ENCODE peak calls at places on chromosomes 3 and 15, in eight cellular contexts. W is sigmoid colon; M is CD8-positive, alpha-beta T cell; P is PC-3; G is IMR-90; A is kidney epithelial cell; C is pancreas; V is uterus. N is an unnamed sample.
A peak's percentile ranks its signal among the peaks of the same experiment; 100 is the strongest.

GRCh38 chr3:175398676-175399075 is 539.5 kb downstream of the NAALADL2 start:
- DNase-seq in G (peak; percentile 88), A (no peak), M (no peak), W (no peak), P (no peak), V (no peak), C (no peak), N (no peak)

GRCh38 chr3:46163551-46163981 is 44.5 kb downstream of the CCR1 start:
- DNase-seq in W (no peak), P (peak; percentile 89), C (no peak), G (no peak), V (no peak), M (no peak), A (peak; percentile 19), N (no peak)

GRCh38 chr15:34753236-34753894 is 1.4 kb downstream of the GJD2 start:
- DNase-seq in V (no peak), A (peak; percentile 9), P (peak; percentile 51), G (peak; percentile 71), M (no peak), C (peak; percentile 21), W (no peak), N (no peak)

GRCh38 chr3:27307566-27307965 is 61.6 kb downstream of the NEK10 start:
- DNase-seq in P (peak; percentile 82), G (no peak), V (no peak), A (no peak), C (no peak), W (no peak), M (no peak), N (no peak)

GRCh38 chr3:53495518-53496501 is 1.4 kb downstream of the CACNA1D start:
- DNase-seq in V (no peak), P (no peak), W (peak; percentile 70), G (no peak), A (no peak), C (peak; percentile 15), M (no peak), N (no peak)

GRCh38 chr3:113436794-113437193 is 4.5 kb downstream of the CFAP44 start:
- DNase-seq in A (peak; percentile 37), V (no peak), C (no peak), M (no peak), W (no peak), P (peak; percentile 73), G (peak; percentile 86), N (no peak)

GRCh38 chr3:169128579-169128978 is 534.9 kb downstream of the MECOM start:
- DNase-seq in P (peak; percentile 32), V (no peak), C (no peak), M (no peak), W (no peak), A (no peak), G (no peak), N (no peak)

GRCh38 chr15:62868507-62868906 is 174.0 kb upstream of the TPM1 start:
- DNase-seq in A (no peak), P (no peak), C (no peak), W (peak; percentile 80), V (no peak), M (no peak), G (no peak), N (no peak)

GRCh38 chr15:32802296-32802936 is 84.6 kb downstream of the GREM1 start:
- DNase-seq in C (no peak), V (no peak), W (no peak), M (no peak), P (peak; percentile 95), A (peak; percentile 61), G (peak; percentile 97), N (no peak)

GRCh38 chr3:31906182-31906581 is 74.9 kb downstream of the OSBPL10 start:
- DNase-seq in P (peak; percentile 50), A (no peak), V (no peak), W (no peak), M (no peak), G (no peak), C (no peak), N (no peak)

GRCh38 chr15:87743557-87743956 is 513.0 kb downstream of the NTRK3 start:
- DNase-seq in C (no peak), M (no peak), A (no peak), P (no peak), V (no peak), G (peak; percentile 49), W (no peak), N (no peak)

GRCh38 chr3:23796518-23796917 is 9.2 kb upstream of the UBE2E1 start:
- DNase-seq in W (no peak), C (no peak), V (no peak), A (no peak), P (no peak), G (no peak), M (no peak), N (no peak)

GRCh38 chr15:92801412-92801773 is 98.7 kb upstream of the CHD2 start:
- DNase-seq in A (no peak), C (no peak), W (no peak), M (no peak), V (no peak), G (peak; percentile 86), P (peak; percentile 79), N (no peak)

GRCh38 chr3:105899528-105899927 is 30.7 kb upstream of the CBLB start:
- DNase-seq in M (no peak), V (no peak), C (no peak), W (no peak), G (peak; percentile 79), A (peak; percentile 16), P (peak; percentile 62), N (no peak)

GRCh38 chr15:89772933-89773583 is 3.1 kb upstream of the MESP2 start:
- DNase-seq in G (peak; percentile 65), M (no peak), V (no peak), C (no peak), A (no peak), W (no peak), P (peak; percentile 67), N (no peak)

GRCh38 chr15:64162869-64163661 is at the start of gene PPIB:
- DNase-seq in P (peak; percentile 95), V (peak; percentile 97), A (peak; percentile 84), W (peak; percentile 99), C (peak; percentile 98), G (peak; percentile 97), M (peak; percentile 94), N (peak; percentile 97)

GRCh38 chr15:38058596-38059075 is 124.2 kb downstream of the TMCO5A start:
- DNase-seq in P (no peak), V (no peak), A (no peak), C (no peak), M (no peak), W (no peak), G (peak; percentile 28), N (no peak)

GRCh38 chr15:52710050-52710709 is 31.0 kb upstream of the ATOSA start:
- DNase-seq in V (no peak), G (no peak), W (no peak), M (no peak), C (no peak), P (no peak), A (no peak), N (no peak)

GRCh38 chr3:65659396-65659795 is 379.3 kb downstream of the MAGI1 start:
- DNase-seq in M (no peak), P (no peak), A (no peak), C (no peak), W (no peak), V (no peak), G (no peak), N (no peak)

DNA sequence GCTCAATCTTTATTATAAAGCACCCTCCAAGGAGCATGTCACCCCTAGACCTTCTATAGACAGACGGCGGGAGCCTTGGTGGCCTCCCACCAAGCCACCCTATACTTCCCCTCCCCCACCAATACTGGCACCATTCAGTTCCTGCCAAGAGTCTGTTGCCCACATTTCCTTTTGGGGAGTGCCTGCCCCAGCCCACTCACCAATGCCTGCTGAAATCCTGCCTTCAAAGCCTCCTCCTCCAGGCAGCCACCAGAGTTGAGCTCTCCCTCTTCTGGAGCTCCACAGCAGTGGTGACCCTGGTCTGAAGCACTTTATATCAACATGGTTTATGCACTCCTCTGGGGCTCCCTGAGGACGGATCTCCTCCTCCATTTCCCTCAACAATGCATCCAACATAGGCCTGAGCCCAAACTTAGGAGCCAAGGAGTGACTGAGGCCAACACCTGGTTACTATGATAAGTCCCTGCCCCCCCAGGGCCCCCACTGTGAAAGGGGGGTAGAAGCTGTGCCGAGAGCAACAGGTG is 8.8 kb downstream of the CCDC33 start:
- DNase-seq in W (no peak), P (no peak), V (no peak), A (no peak), C (no peak), G (no peak), M (no peak), N (no peak)
- H3K4me3 ChIP-seq in W (no peak overlapping the region), P (no peak overlapping the region), V (no peak overlapping the region), A (no peak overlapping the region), C (no peak overlapping the region), G (no peak overlapping the region), M (no peak overlapping the region), N (no peak overlapping the region)

GRCh38 chr3:119555309-119555735 is 4.1 kb downstream of the CD80 start:
- DNase-seq in M (no peak), V (no peak), A (no peak), G (no peak), W (no peak), C (no peak), P (no peak), N (no peak)
- H3K36me3 ChIP-seq in M (no peaks in the 10 kb centered on the region), V (no peaks in the 10 kb centered on the region), A (no peaks in the 10 kb centered on the region), G (no peaks in the 10 kb centered on the region), W (no peaks in the 10 kb centered on the region), C (no peaks in the 10 kb centered on the region), P (no peaks in the 10 kb centered on the region), N (no peaks in the 10 kb centered on the region)

GRCh38 chr3:83928391-83928790 is 1030.4 kb upstream of the CADM2 start:
- DNase-seq in M (no peak), A (no peak), W (no peak), G (no peak), C (no peak), V (no peak), P (peak; percentile 71), N (no peak)
- TF ChIP-seq CTCF in M (no peak), A (peak; percentile 21), W (no peak), G (no peak), C (no peak), V (no peak), P (peak; percentile 69), N (no peak)

DNA sequence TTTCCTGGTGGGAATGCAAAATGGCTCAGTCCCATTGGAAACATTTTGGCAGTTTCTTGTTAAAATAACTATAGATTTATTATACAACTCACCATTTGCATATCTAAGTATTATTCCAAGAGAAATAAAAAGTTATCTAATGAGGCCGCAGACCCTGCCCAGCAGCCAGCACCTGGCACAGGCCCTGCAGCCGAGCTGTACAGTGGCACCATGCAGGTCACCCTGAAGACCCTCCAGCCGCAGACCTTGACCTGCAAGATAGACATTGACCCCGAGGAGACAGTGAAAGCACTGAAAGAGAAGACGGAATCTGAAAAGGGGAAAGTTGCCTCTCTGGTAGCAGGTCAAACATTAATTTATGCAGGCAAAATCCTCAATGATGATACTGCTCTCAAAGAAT is 113.3 kb upstream of the SATB1 start:
- DNase-seq in M (no peak), W (no peak), C (no peak), G (no peak), A (no peak), P (no peak), V (no peak), N (no peak)
- H3K4me3 ChIP-seq in M (no peak overlapping the region), W (no peak overlapping the region), C (no peak overlapping the region), G (no peak overlapping the region), A (no peak overlapping the region), P (no peak overlapping the region), V (no peak overlapping the region), N (no peak overlapping the region)

DNA sequence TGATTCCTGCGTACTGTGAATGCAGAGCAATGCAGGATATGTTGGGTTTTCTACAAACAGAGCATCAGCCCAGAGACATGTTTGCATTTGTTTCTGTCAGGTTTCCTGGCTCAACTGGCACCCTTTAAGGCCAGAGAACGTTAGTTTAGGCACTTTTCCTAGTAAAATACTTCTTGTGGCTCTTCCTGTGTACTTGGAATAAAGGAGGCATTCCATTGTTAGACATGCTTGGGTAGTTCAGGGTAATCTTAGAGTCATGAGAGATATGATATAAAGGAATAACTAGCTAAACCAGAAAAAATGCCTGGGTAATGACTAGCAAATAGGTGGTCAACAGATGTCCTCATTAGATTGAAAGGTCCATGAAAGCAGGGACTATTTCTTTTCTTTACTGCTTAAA is 60.4 kb upstream of the RBM5 start:
- DNase-seq in P (peak; percentile 47), G (peak; percentile 66), M (no peak), W (no peak), C (no peak), V (no peak), A (peak; percentile 35), N (no peak)
- H3K36me3 ChIP-seq in P (peaks cover 4% of the 10 kb centered on the region), G (peaks cover 3% of the 10 kb centered on the region), M (no peaks in the 10 kb centered on the region), W (no peaks in the 10 kb centered on the region), C (no peaks in the 10 kb centered on the region), V (no peaks in the 10 kb centered on the region), A (no peaks in the 10 kb centered on the region), N (peaks cover 7% of the 10 kb centered on the region)